ENCODE peak calls at places on chromosomes 4 and X, in nine cellular contexts. Y, G, P, A, D, L, H, C and U are unnamed samples. For H3K36me3, the result is how much of the 10 kb centered on the place peaks cover.

GRCh38 chr4:112693507-112693906 is 56.6 kb downstream of the LARP7 start:
- DNase-seq in Y (no peak), G (no peak), P (no peak), A (no peak), D (no peak), L (no peak), H (no peak), C (no peak), U (no peak)

GRCh38 chrX:44974462-44974861 is 101.5 kb downstream of the KDM6A start:
- DNase-seq in Y (no peak), G (no peak), P (no peak), A (no peak), D (no peak), L (no peak), H (no peak), C (peak), U (no peak)

GRCh38 chrX:108439961-108440696 is 491 bp downstream of the COL4A5 start:
- DNase-seq in Y (no peak), G (peak), P (no peak), A (peak), D (no peak), L (peak), H (no peak), C (no peak), U (peak)

GRCh38 chrX:119482497-119483480 is 14.5 kb downstream of the SLC25A5 start:
- DNase-seq in Y (no peak), G (peak), P (peak), A (peak), D (peak), L (peak), H (peak), C (no peak), U (peak)

GRCh38 chr4:170008376-170008775 is 17.8 kb downstream of the MFAP3L start:
- DNase-seq in Y (no peak), G (no peak), P (no peak), A (no peak), D (no peak), L (no peak), H (no peak), C (no peak), U (no peak)

GRCh38 chr4:53682196-53682595 is 90.9 kb upstream of the LNX1 start:
- DNase-seq in Y (no peak), G (no peak), P (no peak), A (no peak), D (no peak), L (no peak), H (no peak), C (no peak), U (no peak)

GRCh38 chr4:81468685-81469084 is 3.0 kb downstream of the RASGEF1B start:
- DNase-seq in Y (no peak), G (no peak), P (no peak), A (no peak), D (no peak), L (no peak), H (no peak), C (no peak), U (no peak)

GRCh38 chr4:1644906-1645657 is 39.0 kb downstream of the FAM53A start:
- DNase-seq in Y (no peak), G (peak), P (peak), A (peak), D (peak), L (no peak), H (peak), C (no peak), U (peak)

GRCh38 chrX:67749536-67749935 is 205.7 kb downstream of the AR start:
- DNase-seq in Y (no peak), G (no peak), P (no peak), A (no peak), D (no peak), L (no peak), H (no peak), C (no peak), U (no peak)

GRCh38 chr4:157290622-157291021 is 70.1 kb downstream of the GRIA2 start:
- DNase-seq in Y (no peak), G (no peak), P (no peak), A (no peak), D (no peak), L (no peak), H (no peak), C (no peak), U (no peak)

GRCh38 chrX:110086916-110087484 is 84.1 kb downstream of the TMEM164 start:
- DNase-seq in Y (no peak), G (no peak), P (no peak), A (no peak), D (no peak), L (peak), H (peak), C (peak), U (no peak)

GRCh38 chrX:150362599-150363481 is at the start of gene MAMLD1:
- DNase-seq in Y (peak), G (peak), P (peak), A (peak), D (peak), L (peak), H (peak), C (peak), U (peak)

GRCh38 chrX:48864210-48864609 is 28.8 kb upstream of the PCSK1N start:
- DNase-seq in Y (no peak), G (no peak), P (no peak), A (no peak), D (no peak), L (no peak), H (no peak), C (no peak), U (no peak)

GRCh38 chr4:165379662-165380061 is 854 bp downstream of the CPE start:
- DNase-seq in Y (no peak), G (peak), P (peak), A (peak), D (peak), L (no peak), H (peak), C (no peak), U (peak)

GRCh38 chr4:16597829-16598228 is 300.6 kb downstream of the LDB2 start:
- DNase-seq in Y (no peak), G (no peak), P (peak), A (no peak), D (no peak), L (no peak), H (peak), C (no peak), U (no peak)

GRCh38 chrX:150761819-150762216 is 68.6 kb downstream of the MTMR1 start:
- DNase-seq in Y (no peak), G (no peak), P (no peak), A (no peak), D (no peak), L (no peak), H (no peak), C (no peak), U (no peak)

GRCh38 chrX:65971151-65971550 is 68.7 kb downstream of the VSIG4 start:
- DNase-seq in Y (no peak), G (no peak), P (no peak), A (peak), D (no peak), L (no peak), H (no peak), C (no peak), U (no peak)
- H3K4me3 ChIP-seq in Y (no peak), G (no peak), P (no peak), A (no peak), D (peak), L (no peak), H (no peak), C (no peak), U (no peak)

DNA sequence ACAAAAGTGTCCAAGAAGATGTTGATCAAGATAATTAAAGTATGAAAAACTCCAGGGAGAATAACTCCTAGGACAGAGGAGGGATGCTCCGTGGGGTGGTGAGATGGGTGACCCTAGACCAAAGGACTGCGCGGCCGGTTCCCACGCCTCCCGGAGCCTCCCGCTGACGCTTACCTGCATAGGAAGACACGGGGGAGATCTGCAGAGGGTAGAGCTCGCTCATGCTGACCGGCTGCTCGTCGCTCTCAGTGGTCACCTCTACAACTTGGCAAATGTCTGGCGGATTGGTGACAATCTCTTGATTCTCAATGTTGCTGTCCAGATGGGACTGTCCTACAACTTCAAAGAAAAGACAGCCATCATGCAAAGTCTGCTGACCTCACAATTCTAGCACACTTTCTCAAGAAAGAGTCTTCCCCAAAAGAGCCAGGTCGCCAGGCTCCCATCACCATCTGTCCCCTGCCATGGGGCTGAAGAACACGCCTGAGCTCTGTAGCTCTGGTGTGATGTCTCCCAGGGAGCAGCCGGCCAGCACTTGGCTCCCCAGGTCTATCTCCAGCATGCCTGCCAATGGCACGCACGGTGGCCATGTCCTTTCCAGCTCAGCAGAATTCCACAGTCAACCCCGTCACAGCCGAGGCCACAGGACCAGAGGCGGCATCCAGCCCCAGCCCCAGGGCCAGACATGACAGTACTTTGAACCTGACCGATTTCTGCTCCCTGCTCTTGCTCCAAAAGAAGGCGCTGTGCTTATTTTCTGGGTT is 75.4 kb downstream of the IRF2 start:
- DNase-seq in Y (no peak), G (no peak), P (no peak), A (peak), D (no peak), L (no peak), H (no peak), C (no peak), U (peak)
- H3K36me3 ChIP-seq in Y (under half), G (under half), P (under half), A (under half), D (half or more), L (under half), H (under half), C (under half), U (under half)

DNA sequence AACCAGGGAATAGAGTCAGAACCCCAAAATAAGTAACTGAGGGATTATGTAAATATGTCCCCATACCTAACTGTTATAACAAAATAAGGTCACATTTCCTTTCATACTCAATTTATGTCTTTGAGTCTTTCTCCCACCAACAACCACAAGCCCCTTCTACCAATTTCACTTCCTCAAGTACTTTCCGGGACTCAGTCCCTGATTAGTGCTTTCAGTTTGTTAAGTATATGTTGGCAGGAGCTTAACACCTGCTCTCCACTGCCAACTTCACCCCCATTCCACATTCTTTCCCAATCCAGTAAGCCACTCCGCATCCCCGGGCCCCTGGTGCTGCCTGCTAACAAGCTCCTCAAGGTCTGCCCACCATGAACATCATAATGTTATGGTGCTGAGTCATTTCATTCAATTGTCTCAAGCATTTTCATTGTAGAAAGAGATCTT is 71.3 kb upstream of the SPRY1 start:
- DNase-seq in Y (no peak), G (no peak), P (no peak), A (peak), D (no peak), L (no peak), H (peak), C (no peak), U (no peak)
- H3K4me3 ChIP-seq in Y (no peak), G (no peak), P (peak), A (no peak), D (no peak), L (no peak), H (no peak), C (no peak), U (no peak)

GRCh38 chr4:87116230-87116629 is 104.2 kb downstream of the KLHL8 start:
- DNase-seq in Y (no peak), G (no peak), P (no peak), A (no peak), D (no peak), L (no peak), H (no peak), C (no peak), U (no peak)
- H3K36me3 ChIP-seq in Y (under half), G (under half), P (under half), A (half or more), D (half or more), L (half or more), H (under half), C (under half), U (under half)